ENCODE peak calls at places on chromosomes 16 and 17, in eight cellular contexts. C, O, Z, K, D, L, V and T are unnamed samples.

GRCh38 chr17:60888812-60889709 is 211.4 kb downstream of the BCAS3 start:
- DNase-seq in C (no peak), O (no peak), Z (no peak), K (no peak), D (no peak), L (peak), V (no peak), T (peak)

GRCh38 chr17:35752471-35752870 is 568 bp downstream of the GAS2L2 start:
- DNase-seq in C (no peak), O (peak), Z (no peak), K (no peak), D (no peak), L (no peak), V (no peak), T (no peak)

GRCh38 chr17:82935944-82936767 is 96.3 kb upstream of the ZNF750 start:
- DNase-seq in C (no peak), O (no peak), Z (no peak), K (peak), D (peak), L (no peak), V (peak), T (no peak)

GRCh38 chr17:14203392-14203791 is 33.3 kb downstream of the CDRT15 start:
- DNase-seq in C (no peak), O (no peak), Z (peak), K (no peak), D (no peak), L (no peak), V (peak), T (no peak)

GRCh38 chr16:12188674-12189249 is 212.2 kb downstream of the SNX29 start:
- DNase-seq in C (no peak), O (no peak), Z (no peak), K (no peak), D (no peak), L (peak), V (no peak), T (peak)

GRCh38 chr17:42683407-42684031 is 1.2 kb downstream of the CNTNAP1 start:
- DNase-seq in C (peak), O (no peak), Z (no peak), K (no peak), D (peak), L (peak), V (peak), T (peak)

GRCh38 chr16:87006789-87007745 is 310.1 kb downstream of the C16orf95 start:
- DNase-seq in C (no peak), O (no peak), Z (no peak), K (peak), D (peak), L (peak), V (no peak), T (no peak)

GRCh38 chr16:1010266-1010665 is 28.7 kb downstream of the SOX8 start:
- DNase-seq in C (no peak), O (no peak), Z (no peak), K (no peak), D (no peak), L (no peak), V (no peak), T (no peak)

GRCh38 chr17:82970067-82970466 is 109.3 kb upstream of the METRNL start:
- DNase-seq in C (no peak), O (no peak), Z (no peak), K (peak), D (no peak), L (no peak), V (no peak), T (no peak)

GRCh38 chr16:89135166-89135565 is 36.4 kb upstream of the CDH15 start:
- DNase-seq in C (no peak), O (no peak), Z (no peak), K (no peak), D (no peak), L (no peak), V (no peak), T (no peak)
- H3K4me3 ChIP-seq in C (no peak), O (no peak), Z (no peak), K (no peak), D (no peak), L (no peak), V (no peak), T (no peak)

GRCh38 chr17:66450008-66450856 is 147.8 kb downstream of the PRKCA start:
- DNase-seq in C (no peak), O (no peak), Z (no peak), K (no peak), D (peak), L (no peak), V (no peak), T (no peak)

GRCh38 chr17:66448008-66448644 is 145.7 kb downstream of the PRKCA start:
- DNase-seq in C (no peak), O (no peak), Z (no peak), K (no peak), D (peak), L (peak), V (no peak), T (no peak)

GRCh38 chr17:66449418-66449977 is 147.1 kb downstream of the PRKCA start:
- DNase-seq in C (no peak), O (no peak), Z (no peak), K (no peak), D (no peak), L (no peak), V (no peak), T (no peak)

GRCh38 chr17:66450857-66451158 is 148.4 kb downstream of the PRKCA start:
- DNase-seq in C (no peak), O (no peak), Z (no peak), K (no peak), D (no peak), L (no peak), V (no peak), T (no peak)

DNA sequence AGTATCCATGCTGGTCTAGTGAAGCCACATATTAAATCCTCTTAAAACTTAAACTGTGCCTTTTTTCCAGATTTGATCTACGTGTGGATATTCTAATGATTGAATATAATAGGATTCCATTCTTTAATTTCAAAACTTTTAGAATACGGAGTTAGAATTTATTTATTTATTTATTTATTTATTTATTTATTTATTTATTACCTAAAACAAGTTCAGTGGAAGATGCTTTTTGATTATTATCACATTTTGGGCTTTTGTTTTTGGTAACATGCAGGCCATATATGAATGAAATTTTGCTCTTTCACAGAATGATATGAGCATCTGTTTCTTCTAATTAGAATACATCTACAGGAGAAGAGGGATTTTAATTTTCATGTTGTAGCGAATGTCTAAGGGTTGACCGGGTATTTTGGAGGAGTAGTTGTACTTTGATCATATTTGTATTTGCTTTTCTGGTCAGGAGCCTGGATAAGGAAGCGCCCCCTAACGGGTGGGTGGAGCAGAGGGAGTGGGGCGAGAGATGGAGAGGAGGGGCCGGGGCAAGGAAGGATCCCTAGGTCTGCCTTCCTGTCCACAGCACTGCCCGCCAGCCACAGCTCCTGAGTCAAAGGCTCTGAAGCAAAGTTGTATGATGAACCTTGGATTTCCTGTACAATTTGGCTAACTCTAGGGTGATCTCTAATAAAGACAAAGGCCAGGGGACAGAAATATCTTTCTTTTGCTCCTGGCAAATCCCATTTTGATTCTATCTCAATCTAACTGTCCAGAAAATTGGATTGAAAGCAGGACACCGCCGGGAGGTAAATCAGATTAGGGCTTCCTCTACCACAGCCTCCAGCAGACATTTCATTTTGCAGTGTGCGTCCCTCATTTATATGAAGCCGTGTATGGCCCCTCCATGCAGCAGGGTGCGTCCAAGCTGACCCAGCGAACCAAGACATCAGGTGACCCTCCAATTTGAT is 149.1 kb downstream of the PRKCA start:
- DNase-seq in C (no peak), O (peak), Z (no peak), K (peak), D (no peak), L (no peak), V (peak), T (no peak)
- TF ChIP-seq CTCF in C (no peak), O (peak), Z (peak), K (peak), D (no peak), L (no peak), V (peak), T (peak)

DNA sequence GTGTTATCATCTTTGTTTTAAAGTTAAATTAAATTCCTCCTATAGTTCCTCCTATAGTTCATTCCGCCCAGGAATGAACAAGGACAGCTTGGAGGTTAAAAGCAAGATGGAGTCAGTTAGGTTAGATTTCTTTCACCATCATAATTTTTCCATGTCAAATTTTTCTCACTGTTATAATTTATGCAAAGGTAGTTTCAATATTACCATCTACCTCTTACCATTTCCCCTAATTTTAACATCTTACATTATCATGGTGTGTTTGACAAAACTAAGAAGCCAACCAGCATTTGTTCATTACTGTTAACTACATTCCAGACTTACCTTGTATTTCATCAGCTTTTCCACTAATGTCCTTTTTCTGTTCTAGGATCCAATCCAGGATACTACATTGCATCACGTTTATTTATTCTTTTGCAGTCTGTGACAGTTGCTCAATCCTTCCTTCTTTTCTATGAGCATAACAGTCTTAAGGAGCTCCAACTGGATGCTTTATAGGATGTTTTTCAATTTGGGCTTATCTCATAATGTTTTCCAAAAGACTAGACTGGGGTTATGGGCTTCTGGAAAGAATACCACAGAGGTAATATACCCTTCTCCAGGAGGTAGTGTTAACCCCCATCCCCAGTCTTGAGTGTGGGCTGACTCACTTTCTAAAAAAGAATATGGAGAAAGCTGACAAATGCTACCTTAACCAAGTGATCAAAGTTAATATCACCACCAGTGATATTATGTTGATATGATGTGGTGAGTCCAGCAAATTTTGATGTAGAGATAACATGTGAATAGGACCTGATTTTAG is 158.5 kb downstream of the PPM1E start:
- DNase-seq in C (no peak), O (no peak), Z (peak), K (no peak), D (no peak), L (peak), V (no peak), T (peak)
- H3K4me3 ChIP-seq in C (no peak), O (no peak), Z (no peak), K (no peak), D (no peak), L (no peak), V (no peak), T (no peak)

GRCh38 chr17:50151041-50151936 is 812 bp upstream of the PPP1R9B start:
- DNase-seq in C (peak), O (peak), Z (peak), K (peak), D (peak), L (peak), V (peak), T (peak)
- TF ChIP-seq CTCF in C (peak), O (peak), Z (peak), K (peak), D (peak), L (peak), V (peak), T (peak)

GRCh38 chr16:65388592-65388991 is 266.7 kb upstream of the CDH11 start:
- DNase-seq in C (no peak), O (no peak), Z (peak), K (no peak), D (no peak), L (peak), V (no peak), T (peak)

GRCh38 chr16:65386707-65387106 is 264.8 kb upstream of the CDH11 start:
- DNase-seq in C (no peak), O (no peak), Z (no peak), K (no peak), D (no peak), L (no peak), V (no peak), T (no peak)

GRCh38 chr16:65384441-65384840 is 262.6 kb upstream of the CDH11 start:
- DNase-seq in C (no peak), O (no peak), Z (no peak), K (no peak), D (no peak), L (peak), V (no peak), T (peak)
- H3K4me3 ChIP-seq in C (no peak), O (no peak), Z (no peak), K (no peak), D (no peak), L (no peak), V (no peak), T (no peak)

DNA sequence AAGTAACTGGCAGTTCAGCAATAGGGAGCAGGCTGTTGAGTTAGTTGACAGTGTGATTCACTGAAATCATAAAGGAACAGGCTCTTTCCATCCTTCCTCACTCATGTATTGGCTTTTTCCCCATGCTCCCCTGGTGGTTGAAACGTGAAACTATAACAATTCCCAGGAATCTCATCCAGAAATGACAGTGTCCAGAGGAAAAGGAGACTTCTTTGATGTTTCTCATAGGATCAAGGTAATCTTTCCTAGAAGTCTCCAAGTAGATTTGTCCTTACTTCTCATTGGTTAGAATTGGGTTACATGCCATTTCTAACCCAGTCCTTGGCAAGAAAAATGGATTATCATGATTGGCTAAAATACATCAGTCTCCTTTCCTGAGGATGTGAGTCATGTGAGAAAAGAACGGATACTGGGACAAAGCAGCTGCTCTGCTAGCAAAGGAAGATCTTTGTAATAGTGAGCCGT is 14.4 kb downstream of the TTC19 start:
- DNase-seq in C (no peak), O (no peak), Z (peak), K (no peak), D (no peak), L (peak), V (peak), T (peak)
- TF ChIP-seq CTCF in C (no peak), O (peak), Z (peak), K (peak), D (peak), L (peak), V (peak), T (peak)

DNA sequence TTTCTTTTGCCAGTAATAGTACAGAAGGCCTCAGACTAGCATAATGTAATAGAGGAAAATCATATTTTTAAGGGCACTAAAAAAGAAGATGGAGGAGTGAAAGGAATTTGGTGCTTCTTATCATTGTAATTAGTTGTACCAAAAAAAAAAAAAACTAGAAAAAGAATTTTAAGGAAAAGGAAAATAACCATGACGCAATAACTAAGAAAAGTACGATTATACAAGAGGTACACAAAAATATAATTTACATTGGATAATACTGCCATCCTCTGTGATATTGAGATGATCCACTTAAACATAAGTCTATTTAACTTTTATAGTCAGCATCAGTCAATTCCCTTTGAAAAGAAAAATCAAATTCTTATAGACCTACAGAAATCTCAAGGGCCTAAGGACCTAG is 146.7 kb upstream of the IRX5 start:
- DNase-seq in C (no peak), O (no peak), Z (no peak), K (no peak), D (no peak), L (no peak), V (no peak), T (no peak)
- H3K4me3 ChIP-seq in C (no peak), O (no peak), Z (no peak), K (no peak), D (no peak), L (no peak), V (no peak), T (no peak)

DNA sequence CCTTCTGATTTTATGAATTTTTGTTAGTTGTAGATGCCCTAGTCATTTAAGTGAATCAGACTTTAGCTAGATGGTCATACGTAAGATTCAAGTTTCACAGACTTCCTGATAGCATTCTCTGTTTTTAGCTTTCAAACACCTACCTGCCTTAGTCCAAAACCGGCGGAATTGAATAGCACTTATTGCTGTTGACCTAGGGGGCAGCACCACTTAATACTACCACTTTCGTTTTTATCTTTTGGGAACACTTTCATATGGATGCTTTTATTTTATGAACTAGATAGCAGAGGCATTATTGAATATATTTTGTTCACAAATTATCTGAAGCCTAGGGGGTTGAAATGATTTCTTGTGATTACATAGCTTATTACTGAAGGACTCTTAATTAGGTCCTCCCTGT is 31.5 kb downstream of the TADA2A start:
- DNase-seq in C (no peak), O (no peak), Z (no peak), K (no peak), D (no peak), L (no peak), V (no peak), T (no peak)
- TF ChIP-seq CTCF in C (no peak), O (peak), Z (peak), K (peak), D (no peak), L (no peak), V (peak), T (no peak)